ENCODE peak calls at places on chromosomes 4 and X, in eight cellular contexts. One of them, this sample, is unnamed.

GRCh38 chr4:83267121-83267834 is 17.3 kb downstream of the COQ2 start:
- DNase-seq in AG04449: no peak
- DNase-seq in cardiac fibroblast: peak
- DNase-seq in heart right ventricle: no peak
- DNase-seq in tibial artery: peak
- DNase-seq in GM12865: peak
- DNase-seq in PC-9: peak
- DNase-seq in heart left ventricle: no peak
- DNase-seq in this sample: no peak

GRCh38 chr4:152640058-152640921 is 39.5 kb downstream of the TMEM154 start:
- DNase-seq in AG04449: no peak
- DNase-seq in cardiac fibroblast: peak
- DNase-seq in heart right ventricle: no peak
- DNase-seq in tibial artery: no peak
- DNase-seq in GM12865: no peak
- DNase-seq in PC-9: no peak
- DNase-seq in heart left ventricle: no peak
- DNase-seq in this sample: no peak

GRCh38 chr4:2771264-2771663 is 15.1 kb upstream of the TNIP2 start:
- DNase-seq in AG04449: no peak
- DNase-seq in cardiac fibroblast: no peak
- DNase-seq in heart right ventricle: no peak
- DNase-seq in tibial artery: no peak
- DNase-seq in GM12865: peak
- DNase-seq in PC-9: no peak
- DNase-seq in heart left ventricle: no peak
- DNase-seq in this sample: no peak

GRCh38 chrX:130705591-130705990 is 197.4 kb downstream of the ENOX2 start:
- DNase-seq in AG04449: no peak
- DNase-seq in cardiac fibroblast: no peak
- DNase-seq in heart right ventricle: no peak
- DNase-seq in tibial artery: no peak
- DNase-seq in GM12865: no peak
- DNase-seq in PC-9: no peak
- DNase-seq in heart left ventricle: no peak
- DNase-seq in this sample: no peak

GRCh38 chrX:86604620-86605019 is 456.4 kb downstream of the DACH2 start:
- DNase-seq in AG04449: no peak
- DNase-seq in cardiac fibroblast: no peak
- DNase-seq in heart right ventricle: no peak
- DNase-seq in tibial artery: no peak
- DNase-seq in GM12865: peak
- DNase-seq in PC-9: no peak
- DNase-seq in heart left ventricle: no peak
- DNase-seq in this sample: no peak

GRCh38 chr4:3073158-3074077 is 920 bp downstream of the HTT-AS start:
- DNase-seq in AG04449: no peak
- DNase-seq in cardiac fibroblast: no peak
- DNase-seq in heart right ventricle: peak
- DNase-seq in tibial artery: peak
- DNase-seq in GM12865: no peak
- DNase-seq in PC-9: no peak
- DNase-seq in heart left ventricle: peak
- DNase-seq in this sample: no peak

GRCh38 chr4:169885893-169886292 is 128.1 kb upstream of the HPF1 start:
- DNase-seq in AG04449: no peak
- DNase-seq in cardiac fibroblast: no peak
- DNase-seq in heart right ventricle: no peak
- DNase-seq in tibial artery: no peak
- DNase-seq in GM12865: no peak
- DNase-seq in PC-9: no peak
- DNase-seq in heart left ventricle: no peak
- DNase-seq in this sample: no peak

GRCh38 chr4:180060159-180060889 is 2182.9 kb upstream of the TENM3 start:
- DNase-seq in AG04449: no peak
- DNase-seq in cardiac fibroblast: no peak
- DNase-seq in heart right ventricle: no peak
- DNase-seq in tibial artery: no peak
- DNase-seq in GM12865: peak
- DNase-seq in PC-9: no peak
- DNase-seq in heart left ventricle: no peak
- DNase-seq in this sample: no peak

GRCh38 chr4:176383273-176384077 is 63.7 kb downstream of the SPCS3 start:
- DNase-seq in AG04449: no peak
- DNase-seq in cardiac fibroblast: peak
- DNase-seq in heart right ventricle: peak
- DNase-seq in tibial artery: no peak
- DNase-seq in GM12865: no peak
- DNase-seq in PC-9: no peak
- DNase-seq in heart left ventricle: peak
- DNase-seq in this sample: no peak

GRCh38 chr4:7768736-7769135 is 170.9 kb downstream of the AFAP1 start:
- DNase-seq in AG04449: no peak
- DNase-seq in cardiac fibroblast: no peak
- DNase-seq in heart right ventricle: no peak
- DNase-seq in tibial artery: no peak
- DNase-seq in GM12865: no peak
- DNase-seq in PC-9: no peak
- DNase-seq in heart left ventricle: no peak
- DNase-seq in this sample: no peak

GRCh38 chrX:50920132-50920531 is 9.6 kb downstream of the BMP15 start:
- DNase-seq in AG04449: no peak
- DNase-seq in cardiac fibroblast: peak
- DNase-seq in heart right ventricle: no peak
- DNase-seq in tibial artery: no peak
- DNase-seq in GM12865: no peak
- DNase-seq in PC-9: no peak
- DNase-seq in heart left ventricle: no peak
- DNase-seq in this sample: no peak

GRCh38 chrX:116272328-116272727 is 101.8 kb downstream of the AGTR2 start:
- DNase-seq in AG04449: peak
- DNase-seq in cardiac fibroblast: peak
- DNase-seq in heart right ventricle: no peak
- DNase-seq in tibial artery: no peak
- DNase-seq in GM12865: no peak
- DNase-seq in PC-9: peak
- DNase-seq in heart left ventricle: no peak
- DNase-seq in this sample: no peak

GRCh38 chrX:118550792-118551191 is 55.2 kb downstream of the DOCK11 start:
- DNase-seq in AG04449: no peak
- DNase-seq in cardiac fibroblast: no peak
- DNase-seq in heart right ventricle: no peak
- DNase-seq in tibial artery: no peak
- DNase-seq in GM12865: no peak
- DNase-seq in PC-9: no peak
- DNase-seq in heart left ventricle: no peak
- DNase-seq in this sample: no peak

GRCh38 chrX:24396236-24396929 is 35.9 kb downstream of the SUPT20HL1 start:
- DNase-seq in AG04449: peak
- DNase-seq in cardiac fibroblast: peak
- DNase-seq in heart right ventricle: no peak
- DNase-seq in tibial artery: peak
- DNase-seq in GM12865: no peak
- DNase-seq in PC-9: no peak
- DNase-seq in heart left ventricle: no peak
- DNase-seq in this sample: no peak

GRCh38 chr4:168153596-168154440 is 61.5 kb downstream of the ANXA10 start:
- DNase-seq in AG04449: no peak
- DNase-seq in cardiac fibroblast: peak
- DNase-seq in heart right ventricle: peak
- DNase-seq in tibial artery: peak
- DNase-seq in GM12865: peak
- DNase-seq in PC-9: peak
- DNase-seq in heart left ventricle: peak
- DNase-seq in this sample: peak

GRCh38 chrX:129642641-129643040 is 12.1 kb downstream of the APLN start:
- DNase-seq in AG04449: no peak
- DNase-seq in cardiac fibroblast: peak
- DNase-seq in heart right ventricle: no peak
- DNase-seq in tibial artery: no peak
- DNase-seq in GM12865: no peak
- DNase-seq in PC-9: no peak
- DNase-seq in heart left ventricle: no peak
- DNase-seq in this sample: no peak

GRCh38 chrX:53071064-53071463 is 11.1 kb upstream of the TSPYL2 start:
- DNase-seq in AG04449: no peak
- DNase-seq in cardiac fibroblast: no peak
- DNase-seq in heart right ventricle: no peak
- DNase-seq in tibial artery: no peak
- DNase-seq in GM12865: no peak
- DNase-seq in PC-9: no peak
- DNase-seq in heart left ventricle: no peak
- DNase-seq in this sample: no peak

GRCh38 chr4:110840221-110840654 is 217.4 kb upstream of the PITX2 start:
- DNase-seq in AG04449: no peak
- DNase-seq in cardiac fibroblast: peak
- DNase-seq in heart right ventricle: no peak
- DNase-seq in tibial artery: no peak
- DNase-seq in GM12865: no peak
- DNase-seq in PC-9: no peak
- DNase-seq in heart left ventricle: no peak
- DNase-seq in this sample: no peak

GRCh38 chr4:650951-651883 is 22.9 kb downstream of the ATP5ME start:
- DNase-seq in AG04449: no peak
- DNase-seq in cardiac fibroblast: no peak
- DNase-seq in heart right ventricle: no peak
- DNase-seq in tibial artery: no peak
- DNase-seq in GM12865: no peak
- DNase-seq in PC-9: no peak
- DNase-seq in heart left ventricle: no peak
- DNase-seq in this sample: no peak

GRCh38 chr4:158496030-158496741 is 25.5 kb upstream of the RXFP1 start:
- DNase-seq in AG04449: no peak
- DNase-seq in cardiac fibroblast: peak
- DNase-seq in heart right ventricle: peak
- DNase-seq in tibial artery: peak
- DNase-seq in GM12865: peak
- DNase-seq in PC-9: peak
- DNase-seq in heart left ventricle: no peak
- DNase-seq in this sample: no peak

GRCh38 chr4:26482508-26483462 is 7.5 kb downstream of the CCKAR start:
- DNase-seq in AG04449: no peak
- DNase-seq in cardiac fibroblast: no peak
- DNase-seq in heart right ventricle: no peak
- DNase-seq in tibial artery: no peak
- DNase-seq in GM12865: no peak
- DNase-seq in PC-9: no peak
- DNase-seq in heart left ventricle: no peak
- DNase-seq in this sample: no peak

GRCh38 chr4:7267829-7268228 is 75.5 kb downstream of the SORCS2 start:
- DNase-seq in AG04449: no peak
- DNase-seq in cardiac fibroblast: no peak
- DNase-seq in heart right ventricle: no peak
- DNase-seq in tibial artery: no peak
- DNase-seq in GM12865: no peak
- DNase-seq in PC-9: no peak
- DNase-seq in heart left ventricle: no peak
- DNase-seq in this sample: no peak

GRCh38 chr4:183444149-183444952 is at the start of gene CDKN2AIP:
- DNase-seq in AG04449: no peak
- DNase-seq in cardiac fibroblast: peak
- DNase-seq in heart right ventricle: peak
- DNase-seq in tibial artery: peak
- DNase-seq in GM12865: peak
- DNase-seq in PC-9: peak
- DNase-seq in heart left ventricle: peak
- DNase-seq in this sample: peak

DNA sequence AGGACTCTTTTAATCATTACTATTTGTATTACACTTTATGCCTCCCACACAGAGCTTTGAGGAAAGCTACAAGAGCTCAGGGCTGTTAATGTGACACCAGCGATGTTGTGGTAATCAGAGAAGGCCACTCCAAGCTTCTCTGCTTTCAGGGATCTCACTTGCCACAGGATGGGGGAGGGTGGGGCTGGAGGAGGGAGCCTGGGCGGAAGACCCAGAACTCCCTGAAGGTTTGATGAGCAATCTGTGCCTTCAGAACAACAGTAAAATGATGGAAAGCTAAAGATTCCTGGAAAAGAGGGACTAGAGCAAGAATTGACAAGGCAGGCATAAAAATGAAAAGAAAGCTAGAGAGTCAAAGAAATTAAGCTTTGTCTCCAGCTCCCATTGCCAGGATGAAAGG is 75.6 kb downstream of the MAML3 start:
- DNase-seq in AG04449: no peak
- DNase-seq in cardiac fibroblast: peak
- DNase-seq in heart right ventricle: peak
- DNase-seq in tibial artery: peak
- DNase-seq in GM12865: no peak
- DNase-seq in PC-9: no peak
- DNase-seq in heart left ventricle: peak
- DNase-seq in this sample: no peak
- H3K4me3 ChIP-seq in AG04449: no peak
- H3K4me3 ChIP-seq in cardiac fibroblast: no peak
- H3K4me3 ChIP-seq in heart right ventricle: no peak
- H3K4me3 ChIP-seq in tibial artery: no peak
- H3K4me3 ChIP-seq in GM12865: no peak
- H3K4me3 ChIP-seq in PC-9: no peak
- H3K4me3 ChIP-seq in heart left ventricle: no peak
- H3K4me3 ChIP-seq in this sample: no peak

DNA sequence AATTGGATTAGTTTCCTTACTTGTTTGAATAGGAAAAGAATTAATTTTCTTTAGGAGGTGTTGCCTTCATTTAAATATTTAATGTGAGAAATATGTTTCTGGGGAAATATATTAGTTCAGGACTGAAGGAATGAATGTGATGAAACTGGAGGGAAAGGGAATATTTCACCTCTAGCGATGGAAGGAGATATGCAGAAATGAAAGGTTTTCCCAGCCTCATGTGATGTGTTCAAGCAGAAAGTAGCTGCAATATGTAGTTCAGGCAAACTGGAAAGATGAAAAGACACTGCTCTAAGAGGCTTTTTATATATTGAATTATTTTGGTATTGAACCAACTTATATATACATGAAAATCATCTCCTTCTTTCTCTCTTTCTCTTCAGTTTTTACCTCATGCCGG is 3.4 kb downstream of the GRID2 start:
- DNase-seq in AG04449: no peak
- DNase-seq in cardiac fibroblast: no peak
- DNase-seq in heart right ventricle: no peak
- DNase-seq in tibial artery: no peak
- DNase-seq in GM12865: no peak
- DNase-seq in PC-9: no peak
- DNase-seq in heart left ventricle: no peak
- DNase-seq in this sample: no peak
- H3K4me3 ChIP-seq in AG04449: no peak
- H3K4me3 ChIP-seq in cardiac fibroblast: no peak
- H3K4me3 ChIP-seq in heart right ventricle: no peak
- H3K4me3 ChIP-seq in tibial artery: no peak
- H3K4me3 ChIP-seq in GM12865: no peak
- H3K4me3 ChIP-seq in PC-9: no peak
- H3K4me3 ChIP-seq in heart left ventricle: no peak
- H3K4me3 ChIP-seq in this sample: no peak

GRCh38 chrX:88613338-88613737 is 133.7 kb upstream of the CPXCR1 start:
- DNase-seq in AG04449: no peak
- DNase-seq in cardiac fibroblast: peak
- DNase-seq in heart right ventricle: no peak
- DNase-seq in tibial artery: no peak
- DNase-seq in GM12865: no peak
- DNase-seq in PC-9: no peak
- DNase-seq in heart left ventricle: no peak
- DNase-seq in this sample: no peak
- H3K4me3 ChIP-seq in AG04449: no peak
- H3K4me3 ChIP-seq in cardiac fibroblast: no peak
- H3K4me3 ChIP-seq in heart right ventricle: no peak
- H3K4me3 ChIP-seq in tibial artery: no peak
- H3K4me3 ChIP-seq in GM12865: no peak
- H3K4me3 ChIP-seq in PC-9: no peak
- H3K4me3 ChIP-seq in heart left ventricle: no peak
- H3K4me3 ChIP-seq in this sample: no peak

GRCh38 chrX:153864561-153865320 is 21.2 kb downstream of the L1CAM start:
- DNase-seq in AG04449: no peak
- DNase-seq in cardiac fibroblast: no peak
- DNase-seq in heart right ventricle: no peak
- DNase-seq in tibial artery: no peak
- DNase-seq in GM12865: no peak
- DNase-seq in PC-9: no peak
- DNase-seq in heart left ventricle: no peak
- DNase-seq in this sample: no peak
- H3K4me3 ChIP-seq in AG04449: no peak
- H3K4me3 ChIP-seq in cardiac fibroblast: no peak
- H3K4me3 ChIP-seq in heart right ventricle: no peak
- H3K4me3 ChIP-seq in tibial artery: no peak
- H3K4me3 ChIP-seq in GM12865: no peak
- H3K4me3 ChIP-seq in PC-9: no peak
- H3K4me3 ChIP-seq in heart left ventricle: no peak
- H3K4me3 ChIP-seq in this sample: no peak